ENCODE peak calls at places on chromosomes 13 and 19, in nine cellular contexts. B is GM23338; Q is SJCRH30; P is aorta; G is naive thymus-derived CD4-positive, alpha-beta T cell; V is colonic mucosa; K is mesendoderm; R is DND-41; S is PC-3. N is an unnamed sample.

GRCh38 chr13:59991395-59991794 is 172.3 kb downstream of the DIAPH3 start:
- DNase-seq in B (peak; percentile 26), Q (no peak), P (no peak), G (no peak), V (no peak), K (peak; percentile 41), R (no peak), S (no peak), N (no peak)

GRCh38 chr13:86476656-86477055 is 677.4 kb upstream of the SLITRK6 start:
- DNase-seq in B (no peak), Q (peak; percentile 20), P (no peak), G (no peak), V (no peak), K (no peak), R (no peak), S (no peak), N (no peak)

GRCh38 chr13:40207110-40207478 is 459.3 kb downstream of the FOXO1 start:
- DNase-seq in B (no peak), Q (no peak), P (no peak), G (no peak), V (no peak), K (no peak), R (no peak), S (no peak), N (no peak)

GRCh38 chr19:47765522-47766358 is 12.8 kb upstream of the SELENOW start:
- DNase-seq in B (peak; percentile 92), Q (peak; percentile 91), P (peak; percentile 76), G (no peak), V (peak; percentile 68), K (peak; percentile 88), R (peak; percentile 50), S (peak; percentile 43), N (peak; percentile 76)

GRCh38 chr13:99285432-99286182 is 21.6 kb downstream of the GPR183 start:
- DNase-seq in B (no peak), Q (no peak), P (no peak), G (no peak), V (peak; percentile 45), K (no peak), R (no peak), S (no peak), N (no peak)

GRCh38 chr19:15115080-15115479 is 7.9 kb downstream of the SYDE1 start:
- DNase-seq in B (no peak), Q (no peak), P (peak; percentile 73), G (no peak), V (peak; percentile 53), K (no peak), R (no peak), S (no peak), N (no peak)

GRCh38 chr19:48629599-48630288 is 7.4 kb downstream of the DBP start:
- DNase-seq in B (peak; percentile 99), Q (no peak), P (peak; percentile 65), G (no peak), V (peak; percentile 92), K (peak; percentile 97), R (peak; percentile 56), S (no peak), N (no peak)

GRCh38 chr13:83622422-83622784 is 259.9 kb downstream of the SLITRK1 start:
- DNase-seq in B (no peak), Q (no peak), P (no peak), G (no peak), V (no peak), K (no peak), R (no peak), S (no peak), N (no peak)

GRCh38 chr13:28179974-28180373 is 41.6 kb downstream of the PAN3 start:
- DNase-seq in B (no peak), Q (no peak), P (no peak), G (no peak), V (no peak), K (no peak), R (no peak), S (no peak), N (no peak)

GRCh38 chr13:28177327-28177726 is 39.0 kb downstream of the PAN3 start:
- DNase-seq in B (no peak), Q (no peak), P (no peak), G (no peak), V (no peak), K (no peak), R (no peak), S (no peak), N (no peak)

GRCh38 chr13:28181413-28181812 is 43.1 kb downstream of the PAN3 start:
- DNase-seq in B (no peak), Q (peak; percentile 14), P (no peak), G (no peak), V (no peak), K (peak; percentile 43), R (no peak), S (peak; percentile 83), N (no peak)

GRCh38 chr13:28173793-28174192 is 35.4 kb downstream of the PAN3 start:
- DNase-seq in B (no peak), Q (no peak), P (no peak), G (no peak), V (no peak), K (no peak), R (no peak), S (peak; percentile 76), N (no peak)

DNA sequence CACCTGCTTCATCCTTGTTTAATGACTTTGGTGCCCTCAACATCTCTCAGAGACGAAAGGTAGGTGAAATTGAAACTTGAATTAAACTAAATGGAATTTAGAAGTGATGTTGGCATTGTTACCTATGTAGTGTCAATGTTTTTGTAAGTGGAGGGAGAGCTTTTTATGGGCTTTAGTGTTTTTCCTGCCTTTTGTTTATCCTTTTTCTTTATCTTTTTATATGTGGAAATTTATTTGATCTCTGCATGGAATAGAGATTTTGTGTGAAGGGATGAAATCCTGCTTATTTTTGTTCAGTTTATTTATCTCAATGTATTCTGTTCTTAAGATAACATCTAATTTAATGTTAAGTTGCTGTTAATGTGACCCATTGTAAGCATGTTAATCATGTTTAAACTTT is 39.5 kb downstream of the PAN3 start:
- DNase-seq in B (no peak), Q (no peak), P (no peak), G (no peak), V (no peak), K (no peak), R (no peak), S (no peak), N (no peak)
- H3K27ac ChIP-seq in B (no peak overlapping the region), Q (no peak overlapping the region), P (no peak overlapping the region), G (no peak overlapping the region), V (no peak overlapping the region), K (no peak overlapping the region), R (no peak overlapping the region), S (no peak overlapping the region), N (no peak overlapping the region)

DNA sequence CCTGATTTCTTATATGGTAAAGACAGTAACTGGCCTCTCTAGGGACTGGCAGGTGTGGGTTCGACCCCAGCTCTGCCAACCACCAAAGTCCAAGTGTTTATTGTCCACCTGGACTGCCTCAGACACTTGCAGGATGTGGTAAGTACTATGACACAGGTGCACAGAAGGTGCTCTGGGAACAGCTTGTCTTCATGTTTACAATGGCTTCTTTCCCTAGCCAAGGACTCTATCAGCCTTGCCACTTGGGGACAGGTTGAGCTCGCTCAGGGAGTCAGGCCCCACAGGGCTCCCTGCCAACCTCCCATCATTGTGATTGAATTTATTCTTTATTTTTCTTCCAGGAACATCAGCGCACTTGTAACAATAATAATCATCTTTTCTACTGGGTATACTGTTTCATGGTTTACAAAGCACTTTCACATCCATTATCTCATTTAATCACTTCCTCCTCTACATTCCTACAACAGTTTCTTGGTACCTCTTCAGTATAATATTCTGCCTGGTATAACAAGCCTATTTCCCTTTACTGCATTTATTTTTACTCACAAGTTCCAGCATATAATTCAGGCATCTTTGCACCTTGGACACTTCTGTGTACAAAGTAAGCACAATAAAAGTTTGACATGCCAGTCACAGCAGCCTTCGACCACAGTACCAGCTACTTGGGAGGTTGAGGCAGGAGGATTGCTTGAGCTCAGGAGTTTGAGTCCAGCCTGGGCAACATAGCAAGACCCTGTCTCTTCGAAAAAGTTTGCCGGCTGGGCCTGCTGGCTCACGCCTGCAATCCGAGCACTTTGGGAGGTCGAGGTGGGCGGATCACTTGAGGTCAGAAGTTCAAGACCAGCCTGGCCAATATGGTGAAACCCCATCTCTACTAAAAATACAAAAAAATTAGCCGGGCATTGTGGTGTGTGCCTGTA is 24.2 kb upstream of the GATAD2A start:
- DNase-seq in B (no peak), Q (no peak), P (no peak), G (no peak), V (peak; percentile 69), K (no peak), R (no peak), S (peak; percentile 26), N (no peak)
- H3K27ac ChIP-seq in B (no peak overlapping the region), Q (no peak overlapping the region), P (no peak overlapping the region), G (no peak overlapping the region), V (peak overlapping the region; percentile 84), K (no peak overlapping the region), R (no peak overlapping the region), S (peak overlapping the region; percentile 1), N (no peak overlapping the region)

GRCh38 chr13:27449936-27450828 is at the start of gene MTIF3:
- DNase-seq in B (peak; percentile 99), Q (peak; percentile 94), P (peak; percentile 95), G (peak; percentile 90), V (peak; percentile 97), K (peak; percentile 97), R (peak; percentile 98), S (peak; percentile 96), N (peak; percentile 89)

GRCh38 chr13:27450921-27451461 is 627 bp upstream of the MTIF3 start:
- DNase-seq in B (peak; percentile 64), Q (peak; percentile 29), P (peak; percentile 58), G (no peak), V (peak; percentile 57), K (peak; percentile 23), R (peak; percentile 46), S (peak; percentile 81), N (peak; percentile 35)

DNA sequence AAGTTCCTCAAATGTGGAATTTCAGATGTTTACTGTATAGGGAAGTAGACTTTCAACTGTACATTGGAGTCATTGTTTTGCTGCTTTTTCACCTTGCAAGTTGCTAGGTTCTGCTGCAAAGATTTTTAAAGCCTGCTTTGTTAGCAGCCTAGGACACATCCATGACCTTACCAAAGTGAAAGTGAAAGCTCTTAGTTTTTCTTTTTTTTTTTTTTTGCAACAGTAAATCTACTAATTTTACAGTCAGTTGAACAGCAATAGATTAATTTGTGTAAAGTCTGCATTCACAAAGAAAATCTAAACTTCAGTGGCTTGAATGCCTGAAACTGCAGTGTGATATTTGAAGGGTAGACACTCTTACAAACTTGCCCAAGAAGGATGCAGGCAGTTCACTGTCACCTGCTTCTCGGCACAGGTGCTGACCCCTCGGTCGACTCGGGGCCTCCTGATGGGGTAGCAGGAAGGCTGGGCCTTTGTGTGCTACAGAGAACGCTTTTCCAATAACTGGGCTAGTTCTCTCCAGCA is 5.0 kb upstream of the MTIF3 start:
- DNase-seq in B (peak; percentile 45), Q (no peak), P (no peak), G (no peak), V (no peak), K (no peak), R (peak; percentile 67), S (no peak), N (no peak)
- H3K27ac ChIP-seq in B (no peak overlapping the region), Q (no peak overlapping the region), P (no peak overlapping the region), G (peak overlapping the region; percentile 72), V (no peak overlapping the region), K (no peak overlapping the region), R (peak overlapping the region; percentile 95), S (no peak overlapping the region), N (no peak overlapping the region)

DNA sequence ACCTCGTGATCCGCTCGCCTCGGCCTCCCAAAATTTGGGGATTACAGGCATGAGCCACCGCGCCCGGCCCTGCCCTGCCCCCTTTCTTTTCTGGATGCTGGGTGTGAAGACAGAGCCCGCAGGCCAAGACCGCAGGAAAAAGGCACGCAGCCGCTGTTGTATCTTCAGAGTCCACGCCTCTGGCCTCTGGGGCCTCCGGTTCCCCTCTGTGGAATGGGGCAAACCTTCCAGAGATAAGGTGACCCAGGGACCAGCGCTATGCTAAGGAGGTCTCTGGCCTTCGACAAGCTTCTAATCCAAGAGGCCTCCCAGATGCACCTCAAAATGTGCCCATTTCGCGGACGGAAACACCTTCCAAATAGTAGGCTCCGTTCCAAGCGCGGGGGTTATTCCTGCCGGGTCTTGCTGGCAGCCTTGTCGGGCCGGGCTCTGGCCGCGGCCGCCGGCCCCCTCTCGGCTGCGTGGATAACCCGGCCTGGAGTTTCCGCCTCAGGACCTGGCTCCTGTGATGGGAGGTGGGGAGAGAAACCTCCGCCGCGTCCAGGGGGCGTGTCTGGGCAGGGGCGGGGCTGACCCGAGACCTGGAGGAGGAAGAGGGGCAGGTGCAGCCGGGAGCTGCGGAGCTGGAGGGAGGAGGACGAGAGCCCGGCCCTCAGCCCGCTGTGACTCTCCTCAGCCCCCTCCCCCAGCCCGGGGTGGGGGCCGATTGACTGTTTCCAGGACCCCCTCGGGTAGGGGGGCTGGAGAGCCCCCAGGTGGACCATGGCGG is 13.1 kb downstream of the TJP3 start:
- DNase-seq in B (peak; percentile 98), Q (peak; percentile 84), P (peak; percentile 85), G (peak; percentile 72), V (peak; percentile 97), K (peak; percentile 96), R (peak; percentile 81), S (peak; percentile 92), N (peak; percentile 53)
- H3K27ac ChIP-seq in B (no peak overlapping the region), Q (no peak overlapping the region), P (no peak overlapping the region), G (no peak overlapping the region), V (peak overlapping the region; percentile 83), K (no peak overlapping the region), R (no peak overlapping the region), S (no peak overlapping the region), N (no peak overlapping the region)

N was measured in substantia nigra.